ENCODE peak calls at places on chromosome 9, in seven cellular contexts. One of them, this sample, is unnamed.

GRCh38 chr9:2208991-2209390 is 193.8 kb downstream of the SMARCA2 start:
- DNase-seq in right atrium auricular region: no peak
- DNase-seq in osteoblast: no peak
- DNase-seq in endothelial cell of umbilical vein: peak
- DNase-seq in fibroblast of lung: no peak
- DNase-seq in prostate gland: no peak
- DNase-seq in AG09309: no peak
- DNase-seq in this sample: no peak

GRCh38 chr9:102069969-102070368 is 331.5 kb upstream of the GRIN3A start:
- DNase-seq in right atrium auricular region: no peak
- DNase-seq in osteoblast: no peak
- DNase-seq in endothelial cell of umbilical vein: no peak
- DNase-seq in fibroblast of lung: no peak
- DNase-seq in prostate gland: no peak
- DNase-seq in AG09309: no peak
- DNase-seq in this sample: no peak

GRCh38 chr9:12511726-12512125 is 181.5 kb upstream of the TYRP1 start:
- DNase-seq in right atrium auricular region: no peak
- DNase-seq in osteoblast: no peak
- DNase-seq in endothelial cell of umbilical vein: no peak
- DNase-seq in fibroblast of lung: no peak
- DNase-seq in prostate gland: no peak
- DNase-seq in AG09309: no peak
- DNase-seq in this sample: no peak

GRCh38 chr9:84667571-84668203 is 1.8 kb upstream of the NTRK2 start:
- DNase-seq in right atrium auricular region: no peak
- DNase-seq in osteoblast: peak
- DNase-seq in endothelial cell of umbilical vein: peak
- DNase-seq in fibroblast of lung: peak
- DNase-seq in prostate gland: no peak
- DNase-seq in AG09309: no peak
- DNase-seq in this sample: peak

GRCh38 chr9:5714501-5715401 is 85.8 kb downstream of the RIC1 start:
- DNase-seq in right atrium auricular region: no peak
- DNase-seq in osteoblast: peak
- DNase-seq in endothelial cell of umbilical vein: peak
- DNase-seq in fibroblast of lung: peak
- DNase-seq in prostate gland: no peak
- DNase-seq in AG09309: no peak
- DNase-seq in this sample: no peak

GRCh38 chr9:113631811-113632665 is 168.5 kb downstream of the RGS3 start:
- DNase-seq in right atrium auricular region: no peak
- DNase-seq in osteoblast: no peak
- DNase-seq in endothelial cell of umbilical vein: no peak
- DNase-seq in fibroblast of lung: no peak
- DNase-seq in prostate gland: no peak
- DNase-seq in AG09309: no peak
- DNase-seq in this sample: no peak

GRCh38 chr9:4832786-4833579 is 40.2 kb downstream of the RCL1 start:
- DNase-seq in right atrium auricular region: no peak
- DNase-seq in osteoblast: peak
- DNase-seq in endothelial cell of umbilical vein: peak
- DNase-seq in fibroblast of lung: peak
- DNase-seq in prostate gland: no peak
- DNase-seq in AG09309: peak
- DNase-seq in this sample: no peak

GRCh38 chr9:98162638-98163037 is 29.8 kb downstream of the CORO2A start:
- DNase-seq in right atrium auricular region: no peak
- DNase-seq in osteoblast: no peak
- DNase-seq in endothelial cell of umbilical vein: no peak
- DNase-seq in fibroblast of lung: no peak
- DNase-seq in prostate gland: peak
- DNase-seq in AG09309: no peak
- DNase-seq in this sample: no peak

GRCh38 chr9:676780-677458 is 164.6 kb upstream of the DMRT1 start:
- DNase-seq in right atrium auricular region: no peak
- DNase-seq in osteoblast: no peak
- DNase-seq in endothelial cell of umbilical vein: no peak
- DNase-seq in fibroblast of lung: no peak
- DNase-seq in prostate gland: no peak
- DNase-seq in AG09309: no peak
- DNase-seq in this sample: no peak

GRCh38 chr9:86354882-86355399 is 731 bp upstream of the TUT7 start:
- DNase-seq in right atrium auricular region: no peak
- DNase-seq in osteoblast: peak
- DNase-seq in endothelial cell of umbilical vein: no peak
- DNase-seq in fibroblast of lung: peak
- DNase-seq in prostate gland: no peak
- DNase-seq in AG09309: no peak
- DNase-seq in this sample: no peak

GRCh38 chr9:90774682-90775081 is 26.9 kb upstream of the SYK start:
- DNase-seq in right atrium auricular region: no peak
- DNase-seq in osteoblast: no peak
- DNase-seq in endothelial cell of umbilical vein: no peak
- DNase-seq in fibroblast of lung: no peak
- DNase-seq in prostate gland: no peak
- DNase-seq in AG09309: no peak
- DNase-seq in this sample: no peak

GRCh38 chr9:692636-693459 is 148.6 kb upstream of the DMRT1 start:
- DNase-seq in right atrium auricular region: no peak
- DNase-seq in osteoblast: no peak
- DNase-seq in endothelial cell of umbilical vein: no peak
- DNase-seq in fibroblast of lung: no peak
- DNase-seq in prostate gland: no peak
- DNase-seq in AG09309: no peak
- DNase-seq in this sample: no peak

GRCh38 chr9:133252301-133252776 is 22.7 kb downstream of the ABO start:
- DNase-seq in right atrium auricular region: no peak
- DNase-seq in osteoblast: peak
- DNase-seq in endothelial cell of umbilical vein: no peak
- DNase-seq in fibroblast of lung: no peak
- DNase-seq in prostate gland: no peak
- DNase-seq in AG09309: no peak
- DNase-seq in this sample: no peak

GRCh38 chr9:98330831-98331230 is 75.4 kb upstream of the TBC1D2 start:
- DNase-seq in right atrium auricular region: no peak
- DNase-seq in osteoblast: peak
- DNase-seq in endothelial cell of umbilical vein: no peak
- DNase-seq in fibroblast of lung: peak
- DNase-seq in prostate gland: no peak
- DNase-seq in AG09309: peak
- DNase-seq in this sample: no peak

GRCh38 chr9:88748566-88749238 is 213.7 kb downstream of the NXNL2 start:
- DNase-seq in right atrium auricular region: peak
- DNase-seq in osteoblast: peak
- DNase-seq in endothelial cell of umbilical vein: no peak
- DNase-seq in fibroblast of lung: peak
- DNase-seq in prostate gland: no peak
- DNase-seq in AG09309: no peak
- DNase-seq in this sample: no peak

GRCh38 chr9:122941560-122942234 is 877 bp downstream of the RABGAP1 start:
- DNase-seq in right atrium auricular region: no peak
- DNase-seq in osteoblast: peak
- DNase-seq in endothelial cell of umbilical vein: peak
- DNase-seq in fibroblast of lung: peak
- DNase-seq in prostate gland: peak
- DNase-seq in AG09309: no peak
- DNase-seq in this sample: no peak

GRCh38 chr9:37215456-37216229 is 95.3 kb downstream of the ZCCHC7 start:
- DNase-seq in right atrium auricular region: no peak
- DNase-seq in osteoblast: no peak
- DNase-seq in endothelial cell of umbilical vein: no peak
- DNase-seq in fibroblast of lung: peak
- DNase-seq in prostate gland: no peak
- DNase-seq in AG09309: peak
- DNase-seq in this sample: no peak

GRCh38 chr9:37210737-37211523 is 90.6 kb downstream of the ZCCHC7 start:
- DNase-seq in right atrium auricular region: no peak
- DNase-seq in osteoblast: no peak
- DNase-seq in endothelial cell of umbilical vein: no peak
- DNase-seq in fibroblast of lung: peak
- DNase-seq in prostate gland: no peak
- DNase-seq in AG09309: no peak
- DNase-seq in this sample: no peak

GRCh38 chr9:37206121-37206620 is 85.8 kb downstream of the ZCCHC7 start:
- DNase-seq in right atrium auricular region: no peak
- DNase-seq in osteoblast: no peak
- DNase-seq in endothelial cell of umbilical vein: no peak
- DNase-seq in fibroblast of lung: no peak
- DNase-seq in prostate gland: no peak
- DNase-seq in AG09309: no peak
- DNase-seq in this sample: no peak

GRCh38 chr9:37212435-37212834 is 92.1 kb downstream of the ZCCHC7 start:
- DNase-seq in right atrium auricular region: no peak
- DNase-seq in osteoblast: no peak
- DNase-seq in endothelial cell of umbilical vein: no peak
- DNase-seq in fibroblast of lung: no peak
- DNase-seq in prostate gland: no peak
- DNase-seq in AG09309: no peak
- DNase-seq in this sample: no peak

GRCh38 chr9:37209431-37210386 is 89.3 kb downstream of the ZCCHC7 start:
- DNase-seq in right atrium auricular region: no peak
- DNase-seq in osteoblast: no peak
- DNase-seq in endothelial cell of umbilical vein: peak
- DNase-seq in fibroblast of lung: peak
- DNase-seq in prostate gland: no peak
- DNase-seq in AG09309: no peak
- DNase-seq in this sample: no peak
- TF ChIP-seq CTCF in right atrium auricular region: peak
- TF ChIP-seq CTCF in osteoblast: peak
- TF ChIP-seq CTCF in endothelial cell of umbilical vein: no peak
- TF ChIP-seq CTCF in fibroblast of lung: no peak
- TF ChIP-seq CTCF in prostate gland: no peak
- TF ChIP-seq CTCF in AG09309: peak
- TF ChIP-seq CTCF in this sample: no peak

DNA sequence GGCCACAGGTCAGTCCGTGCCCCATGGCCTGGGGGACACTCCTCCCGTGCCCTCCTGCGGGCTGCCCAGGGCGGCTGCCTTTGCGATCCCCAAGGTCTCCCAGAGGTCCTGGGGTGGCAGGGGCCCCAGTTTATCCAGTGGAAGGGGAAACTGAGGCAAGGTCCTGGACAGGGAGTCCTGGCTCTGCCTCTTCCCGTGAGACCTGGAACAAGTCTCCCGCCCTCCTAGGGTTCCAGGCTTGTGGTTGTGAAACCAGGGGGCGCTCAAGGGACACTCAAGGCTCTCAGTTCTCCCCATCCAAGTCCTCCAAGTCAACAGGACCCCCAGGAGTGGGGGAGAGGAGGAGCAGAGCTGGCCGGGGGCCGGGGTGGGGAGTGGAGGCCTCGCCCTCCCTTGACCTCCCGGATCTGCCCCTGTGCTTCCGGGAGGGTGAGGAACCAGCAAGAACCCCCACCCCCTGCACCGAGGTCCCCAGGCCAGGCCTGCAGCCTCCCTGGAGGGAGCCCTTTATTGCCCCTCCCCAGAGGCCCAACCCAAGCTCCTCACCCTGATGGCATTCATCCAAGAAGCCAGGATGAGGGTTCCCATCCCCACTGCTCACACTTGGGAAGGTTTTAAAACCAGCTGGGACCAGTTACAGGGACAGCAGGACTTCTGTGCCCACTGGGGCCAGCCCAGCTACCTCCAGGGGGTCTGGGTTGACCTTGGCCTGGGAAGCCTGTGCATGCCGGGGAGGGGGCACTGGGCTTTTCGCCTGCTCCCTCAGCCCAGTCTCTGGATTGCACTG is 24.7 kb upstream of the TMEM250 start:
- DNase-seq in right atrium auricular region: no peak
- DNase-seq in osteoblast: peak
- DNase-seq in endothelial cell of umbilical vein: peak
- DNase-seq in fibroblast of lung: peak
- DNase-seq in prostate gland: no peak
- DNase-seq in AG09309: no peak
- DNase-seq in this sample: peak
- TF ChIP-seq CTCF in right atrium auricular region: no peak
- TF ChIP-seq CTCF in osteoblast: peak
- TF ChIP-seq CTCF in endothelial cell of umbilical vein: peak
- TF ChIP-seq CTCF in fibroblast of lung: no peak
- TF ChIP-seq CTCF in prostate gland: no peak
- TF ChIP-seq CTCF in AG09309: peak
- TF ChIP-seq CTCF in this sample: peak

GRCh38 chr9:21708225-21708624 is 94.2 kb upstream of the MTAP start:
- DNase-seq in right atrium auricular region: no peak
- DNase-seq in osteoblast: no peak
- DNase-seq in endothelial cell of umbilical vein: no peak
- DNase-seq in fibroblast of lung: peak
- DNase-seq in prostate gland: no peak
- DNase-seq in AG09309: no peak
- DNase-seq in this sample: no peak

GRCh38 chr9:21708846-21709245 is 93.6 kb upstream of the MTAP start:
- DNase-seq in right atrium auricular region: no peak
- DNase-seq in osteoblast: no peak
- DNase-seq in endothelial cell of umbilical vein: no peak
- DNase-seq in fibroblast of lung: no peak
- DNase-seq in prostate gland: no peak
- DNase-seq in AG09309: no peak
- DNase-seq in this sample: no peak

GRCh38 chr9:21710792-21711191 is 91.6 kb upstream of the MTAP start:
- DNase-seq in right atrium auricular region: no peak
- DNase-seq in osteoblast: no peak
- DNase-seq in endothelial cell of umbilical vein: no peak
- DNase-seq in fibroblast of lung: peak
- DNase-seq in prostate gland: no peak
- DNase-seq in AG09309: no peak
- DNase-seq in this sample: no peak

GRCh38 chr9:21709464-21710058 is 92.9 kb upstream of the MTAP start:
- DNase-seq in right atrium auricular region: peak
- DNase-seq in osteoblast: no peak
- DNase-seq in endothelial cell of umbilical vein: peak
- DNase-seq in fibroblast of lung: peak
- DNase-seq in prostate gland: peak
- DNase-seq in AG09309: no peak
- DNase-seq in this sample: peak

DNA sequence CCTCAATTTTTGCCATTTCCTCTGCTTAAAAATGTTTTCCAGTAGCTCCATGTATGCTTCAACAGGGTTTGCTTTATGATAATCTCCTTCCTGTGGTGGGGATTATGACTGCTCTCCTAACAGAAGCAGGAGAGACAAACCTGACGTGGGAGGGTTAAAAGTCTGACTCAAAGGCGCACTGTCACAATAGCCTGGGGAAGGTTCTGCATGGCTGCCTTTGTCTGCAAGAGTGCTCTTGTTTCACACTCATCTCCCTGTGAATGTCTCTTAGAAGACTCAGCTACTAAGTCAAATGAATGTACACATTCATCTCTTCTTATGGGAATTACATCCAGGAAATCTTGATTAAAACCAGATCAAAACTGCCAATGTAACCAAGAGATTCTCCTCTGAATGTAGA is 90.9 kb upstream of the MTAP start:
- DNase-seq in right atrium auricular region: no peak
- DNase-seq in osteoblast: no peak
- DNase-seq in endothelial cell of umbilical vein: no peak
- DNase-seq in fibroblast of lung: no peak
- DNase-seq in prostate gland: no peak
- DNase-seq in AG09309: no peak
- DNase-seq in this sample: peak
- TF ChIP-seq CTCF in right atrium auricular region: no peak
- TF ChIP-seq CTCF in osteoblast: no peak
- TF ChIP-seq CTCF in endothelial cell of umbilical vein: no peak
- TF ChIP-seq CTCF in fibroblast of lung: no peak
- TF ChIP-seq CTCF in prostate gland: no peak
- TF ChIP-seq CTCF in AG09309: no peak
- TF ChIP-seq CTCF in this sample: no peak

GRCh38 chr9:69324549-69325401 is at the start of gene ENTREP1:
- DNase-seq in right atrium auricular region: no peak
- DNase-seq in osteoblast: peak
- DNase-seq in endothelial cell of umbilical vein: peak
- DNase-seq in fibroblast of lung: peak
- DNase-seq in prostate gland: peak
- DNase-seq in AG09309: no peak
- DNase-seq in this sample: peak
- TF ChIP-seq CTCF in right atrium auricular region: no peak
- TF ChIP-seq CTCF in osteoblast: no peak
- TF ChIP-seq CTCF in endothelial cell of umbilical vein: no peak
- TF ChIP-seq CTCF in fibroblast of lung: no peak
- TF ChIP-seq CTCF in prostate gland: no peak
- TF ChIP-seq CTCF in AG09309: no peak
- TF ChIP-seq CTCF in this sample: no peak